ENCODE peak calls at places on chromosomes 7 and 10, in four cellular contexts. W is NCI-H1092 treated with DMSO at 0.1 percent for 48 hours, B is PC-9, M is HT-29. K is an unnamed sample.
A peak's percentile ranks its signal among the peaks of the same experiment; 100 is the strongest.

GRCh38 chr10:94172332-94172731 is 178.6 kb downstream of the PLCE1 start:
- DNase-seq in W (no peak), B (no peak), M (no peak), K (no peak)

GRCh38 chr7:47337531-47337930 is 244.4 kb downstream of the TNS3 start:
- DNase-seq in W (no peak), B (no peak), M (peak; percentile 19), K (no peak)

GRCh38 chr7:112213735-112214134 is 7.2 kb downstream of the ZNF277 start:
- DNase-seq in W (no peak), B (no peak), M (no peak), K (no peak)

GRCh38 chr10:1402016-1402820 is 335.1 kb downstream of the ADARB2 start:
- DNase-seq in W (no peak), B (no peak), M (no peak), K (no peak)

GRCh38 chr7:3722396-3722846 is 421.4 kb downstream of the SDK1 start:
- DNase-seq in W (no peak), B (no peak), M (no peak), K (no peak)

GRCh38 chr10:91452063-91452462 is 41.9 kb downstream of the HECTD2 start:
- DNase-seq in W (no peak), B (no peak), M (no peak), K (no peak)

GRCh38 chr10:119543814-119544642 is 1.5 kb upstream of the RGS10 start:
- DNase-seq in W (no peak), B (no peak), M (no peak), K (no peak)

GRCh38 chr10:133002685-133003084 is 60.3 kb upstream of the CFAP46 start:
- DNase-seq in W (no peak), B (no peak), M (no peak), K (no peak)

GRCh38 chr7:79923953-79924352 is 210.7 kb upstream of the GNAI1 start:
- DNase-seq in W (no peak), B (no peak), M (no peak), K (no peak)

GRCh38 chr10:127906548-127907377 is at the start of gene PTPRE:
- DNase-seq in W (peak; percentile 2), B (peak; percentile 83), M (peak; percentile 86), K (peak; percentile 61)

GRCh38 chr10:27720529-27720928 is 25.1 kb downstream of the MKX start:
- DNase-seq in W (no peak), B (no peak), M (no peak), K (no peak)

GRCh38 chr7:45007571-45008328 is 7.7 kb downstream of the CCM2 start:
- DNase-seq in W (no peak), B (no peak), M (no peak), K (no peak)

GRCh38 chr10:33234779-33235178 is 99.7 kb downstream of the NRP1 start:
- DNase-seq in W (no peak), B (no peak), M (no peak), K (no peak)

GRCh38 chr10:97464226-97464625 is 18.3 kb downstream of the ZDHHC16 start:
- DNase-seq in W (no peak), B (no peak), M (no peak), K (no peak)

GRCh38 chr7:151415375-151416112 is 5.7 kb upstream of the WDR86 start:
- DNase-seq in W (peak; percentile 63), B (no peak), M (no peak), K (peak; percentile 46)

GRCh38 chr7:14048889-14049288 is 59.4 kb upstream of the ETV1 start:
- DNase-seq in W (no peak), B (no peak), M (peak; percentile 22), K (no peak)

GRCh38 chr7:113197274-113197673 is 78.9 kb upstream of the SMIM30 start:
- DNase-seq in W (no peak), B (no peak), M (no peak), K (no peak)

GRCh38 chr7:1242129-1242572 is 9.5 kb downstream of the UNCX start:
- DNase-seq in W (no peak), B (no peak), M (no peak), K (no peak)

GRCh38 chr10:16943301-16944080 is 126.3 kb upstream of the RSU1 start:
- DNase-seq in W (no peak), B (no peak), M (no peak), K (no peak)

GRCh38 chr7:133948588-133948987 is 178.6 kb upstream of the LRGUK start:
- DNase-seq in W (no peak), B (no peak), M (no peak), K (no peak)

GRCh38 chr10:119651514-119652327 is 541 bp downstream of the BAG3 start:
- DNase-seq in W (no peak), B (no peak), M (peak; percentile 12), K (peak; percentile 36)

GRCh38 chr7:95772298-95772770 is at the start of gene DYNC1I1:
- DNase-seq in W (peak; percentile 87), B (peak; percentile 54), M (peak; percentile 60), K (peak; percentile 44)